ENCODE peak calls at places on chromosomes 11 and 22, in seven cellular contexts. One of them, this sample, is unnamed.

GRCh38 chr22:50001388-50002231 is 11.0 kb downstream of the IL17REL start:
- DNase-seq in prostate gland: no peak
- DNase-seq in AG09309: no peak
- DNase-seq in lower leg skin: no peak
- DNase-seq in fibroblast of lung: no peak
- DNase-seq in heart left ventricle: no peak
- DNase-seq in fibroblast of pulmonary artery: no peak
- DNase-seq in this sample: no peak

GRCh38 chr11:75814369-75814685 is 683 bp upstream of the UVRAG start:
- DNase-seq in prostate gland: no peak
- DNase-seq in fibroblast of pulmonary artery: no peak
- DNase-seq in lower leg skin: no peak
- DNase-seq in heart left ventricle: no peak
- DNase-seq in AG09309: no peak
- DNase-seq in fibroblast of lung: no peak
- DNase-seq in this sample: no peak

GRCh38 chr11:18614667-18615066 is 15.1 kb downstream of the MISFA start:
- DNase-seq in heart left ventricle: no peak
- DNase-seq in fibroblast of lung: no peak
- DNase-seq in fibroblast of pulmonary artery: no peak
- DNase-seq in AG09309: no peak
- DNase-seq in prostate gland: no peak
- DNase-seq in lower leg skin: no peak
- DNase-seq in this sample: no peak

GRCh38 chr11:63918576-63919171 is 1.7 kb upstream of the RCOR2 start:
- DNase-seq in AG09309: no peak
- DNase-seq in fibroblast of pulmonary artery: no peak
- DNase-seq in prostate gland: no peak
- DNase-seq in fibroblast of lung: no peak
- DNase-seq in heart left ventricle: no peak
- DNase-seq in lower leg skin: no peak
- DNase-seq in this sample: no peak

GRCh38 chr11:47998733-47999359 is 18.5 kb downstream of the PTPRJ start:
- DNase-seq in fibroblast of lung: peak
- DNase-seq in prostate gland: peak
- DNase-seq in lower leg skin: no peak
- DNase-seq in AG09309: no peak
- DNase-seq in fibroblast of pulmonary artery: no peak
- DNase-seq in heart left ventricle: no peak
- DNase-seq in this sample: peak

GRCh38 chr11:73393011-73393380 is 16.8 kb downstream of the RELT start:
- DNase-seq in AG09309: no peak
- DNase-seq in heart left ventricle: no peak
- DNase-seq in prostate gland: no peak
- DNase-seq in lower leg skin: no peak
- DNase-seq in fibroblast of lung: no peak
- DNase-seq in fibroblast of pulmonary artery: no peak
- DNase-seq in this sample: no peak

GRCh38 chr11:46693597-46694012 is 6.8 kb downstream of the ARHGAP1 start:
- DNase-seq in lower leg skin: no peak
- DNase-seq in heart left ventricle: no peak
- DNase-seq in fibroblast of pulmonary artery: no peak
- DNase-seq in prostate gland: no peak
- DNase-seq in fibroblast of lung: peak
- DNase-seq in AG09309: peak
- DNase-seq in this sample: peak

GRCh38 chr11:33500865-33501479 is 199.7 kb downstream of the C11orf91 start:
- DNase-seq in heart left ventricle: peak
- DNase-seq in prostate gland: no peak
- DNase-seq in fibroblast of lung: peak
- DNase-seq in AG09309: no peak
- DNase-seq in fibroblast of pulmonary artery: peak
- DNase-seq in lower leg skin: no peak
- DNase-seq in this sample: no peak

GRCh38 chr22:23749747-23750373 is 1.1 kb downstream of the ZNF70 start:
- DNase-seq in lower leg skin: no peak
- DNase-seq in fibroblast of lung: peak
- DNase-seq in heart left ventricle: no peak
- DNase-seq in AG09309: no peak
- DNase-seq in prostate gland: no peak
- DNase-seq in fibroblast of pulmonary artery: peak
- DNase-seq in this sample: no peak

GRCh38 chr11:8258289-8258688 is 5.4 kb downstream of the LMO1 start:
- DNase-seq in fibroblast of lung: peak
- DNase-seq in fibroblast of pulmonary artery: no peak
- DNase-seq in heart left ventricle: peak
- DNase-seq in AG09309: no peak
- DNase-seq in lower leg skin: no peak
- DNase-seq in prostate gland: no peak
- DNase-seq in this sample: no peak

GRCh38 chr11:79419120-79419519 is 21.7 kb downstream of the TENM4 start:
- DNase-seq in AG09309: no peak
- DNase-seq in prostate gland: no peak
- DNase-seq in fibroblast of lung: peak
- DNase-seq in lower leg skin: no peak
- DNase-seq in heart left ventricle: no peak
- DNase-seq in fibroblast of pulmonary artery: no peak
- DNase-seq in this sample: peak

DNA sequence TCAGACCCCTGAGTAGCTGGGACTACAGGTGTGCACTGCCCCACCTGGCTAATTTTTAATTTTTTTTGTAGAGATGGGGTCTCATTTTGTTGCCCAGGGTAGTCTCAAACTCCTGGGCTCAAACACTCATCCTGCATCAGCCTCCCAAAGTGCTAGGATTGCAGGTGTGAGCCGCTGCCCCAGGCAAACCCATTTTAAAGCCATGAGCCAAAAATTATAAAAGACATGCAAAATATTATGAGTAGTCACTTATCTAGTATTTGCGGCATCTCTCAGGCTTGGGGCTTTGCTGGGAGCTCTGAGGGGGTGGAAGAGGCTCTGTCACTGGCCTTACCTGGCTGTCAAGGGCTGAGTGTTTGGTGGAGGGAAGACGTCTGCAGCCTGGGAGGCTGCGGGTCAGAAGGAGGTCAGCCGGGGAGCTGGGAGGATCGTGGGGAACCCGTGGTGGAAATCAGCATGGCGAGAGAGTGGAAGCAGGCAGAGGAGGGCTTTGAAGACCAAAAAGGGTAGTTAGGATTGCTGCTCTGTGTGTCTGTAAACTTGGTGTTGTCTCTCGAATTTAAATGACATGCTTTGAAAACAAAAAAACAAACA is 69.1 kb upstream of the PARVG start:
- DNase-seq in fibroblast of pulmonary artery: no peak
- DNase-seq in AG09309: no peak
- DNase-seq in lower leg skin: no peak
- DNase-seq in fibroblast of lung: no peak
- DNase-seq in heart left ventricle: no peak
- DNase-seq in prostate gland: no peak
- DNase-seq in this sample: no peak
- TF ChIP-seq CTCF in fibroblast of pulmonary artery: no peak
- TF ChIP-seq CTCF in AG09309: no peak
- TF ChIP-seq CTCF in lower leg skin: no peak
- TF ChIP-seq CTCF in fibroblast of lung: no peak
- TF ChIP-seq CTCF in heart left ventricle: no peak
- TF ChIP-seq CTCF in prostate gland: no peak
- TF ChIP-seq CTCF in this sample: no peak

GRCh38 chr11:2988361-2988762 is 3.8 kb downstream of the NAP1L4 start:
- DNase-seq in lower leg skin: no peak
- DNase-seq in fibroblast of pulmonary artery: no peak
- DNase-seq in fibroblast of lung: peak
- DNase-seq in AG09309: no peak
- DNase-seq in prostate gland: no peak
- DNase-seq in heart left ventricle: no peak
- DNase-seq in this sample: no peak

GRCh38 chr11:2987881-2988280 is 4.2 kb downstream of the NAP1L4 start:
- DNase-seq in fibroblast of pulmonary artery: no peak
- DNase-seq in fibroblast of lung: peak
- DNase-seq in lower leg skin: no peak
- DNase-seq in AG09309: no peak
- DNase-seq in heart left ventricle: no peak
- DNase-seq in prostate gland: no peak
- DNase-seq in this sample: no peak

GRCh38 chr11:2990617-2991476 is 1.3 kb downstream of the NAP1L4 start:
- DNase-seq in prostate gland: no peak
- DNase-seq in fibroblast of lung: peak
- DNase-seq in AG09309: no peak
- DNase-seq in fibroblast of pulmonary artery: no peak
- DNase-seq in heart left ventricle: no peak
- DNase-seq in lower leg skin: no peak
- DNase-seq in this sample: no peak

GRCh38 chr11:2989551-2989950 is 2.6 kb downstream of the NAP1L4 start:
- DNase-seq in fibroblast of pulmonary artery: no peak
- DNase-seq in prostate gland: no peak
- DNase-seq in AG09309: no peak
- DNase-seq in lower leg skin: no peak
- DNase-seq in heart left ventricle: no peak
- DNase-seq in fibroblast of lung: no peak
- DNase-seq in this sample: no peak

DNA sequence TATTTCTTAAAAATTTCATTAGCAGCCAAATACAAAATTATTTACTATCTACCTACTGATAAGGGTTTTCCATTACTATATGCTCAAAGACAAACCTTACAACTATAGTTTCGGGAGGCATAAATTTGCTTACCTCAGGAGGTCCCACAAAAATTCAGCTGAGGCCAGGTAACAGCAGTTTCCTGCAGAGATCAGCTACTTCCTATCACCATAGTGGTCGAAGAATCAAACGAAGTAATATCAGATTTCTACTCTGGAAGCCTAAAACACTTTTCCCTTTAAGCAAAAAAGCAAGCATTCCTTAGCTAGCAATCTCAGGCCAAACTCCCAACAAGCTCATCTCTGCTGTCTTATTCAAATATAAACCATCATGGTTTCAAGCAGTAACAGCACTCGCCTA is 3.1 kb downstream of the NAP1L4 start:
- DNase-seq in heart left ventricle: no peak
- DNase-seq in prostate gland: no peak
- DNase-seq in lower leg skin: no peak
- DNase-seq in AG09309: no peak
- DNase-seq in fibroblast of lung: peak
- DNase-seq in fibroblast of pulmonary artery: no peak
- DNase-seq in this sample: no peak
- H3K4me3 ChIP-seq in heart left ventricle: peak
- H3K4me3 ChIP-seq in prostate gland: peak
- H3K4me3 ChIP-seq in lower leg skin: no peak
- H3K4me3 ChIP-seq in AG09309: no peak
- H3K4me3 ChIP-seq in fibroblast of lung: peak
- H3K4me3 ChIP-seq in fibroblast of pulmonary artery: peak
- H3K4me3 ChIP-seq in this sample: peak

GRCh38 chr11:11148104-11148509 is 204.9 kb downstream of the CSNK2A3 start:
- DNase-seq in prostate gland: peak
- DNase-seq in lower leg skin: peak
- DNase-seq in fibroblast of pulmonary artery: peak
- DNase-seq in AG09309: peak
- DNase-seq in fibroblast of lung: peak
- DNase-seq in heart left ventricle: peak
- DNase-seq in this sample: peak
- TF ChIP-seq CTCF in prostate gland: no peak
- TF ChIP-seq CTCF in lower leg skin: no peak
- TF ChIP-seq CTCF in fibroblast of pulmonary artery: peak
- TF ChIP-seq CTCF in AG09309: peak
- TF ChIP-seq CTCF in fibroblast of lung: peak
- TF ChIP-seq CTCF in heart left ventricle: peak
- TF ChIP-seq CTCF in this sample: peak

DNA sequence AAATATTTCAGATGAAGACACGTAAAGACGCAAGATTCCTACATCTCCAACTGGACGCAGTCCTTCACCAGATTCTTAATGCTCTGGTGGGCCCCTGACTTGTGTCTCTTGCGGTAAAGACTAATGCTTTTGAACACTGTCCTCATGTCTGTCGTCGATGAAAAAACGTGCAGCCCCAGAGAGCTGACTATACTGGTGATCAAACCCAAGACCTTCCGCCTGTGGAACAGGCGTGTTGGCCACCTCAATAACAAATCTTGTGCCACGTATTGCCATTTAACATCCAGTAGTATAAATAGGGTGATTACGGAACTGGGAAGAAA is 45.5 kb downstream of the OR4D9 start:
- DNase-seq in lower leg skin: no peak
- DNase-seq in AG09309: no peak
- DNase-seq in fibroblast of lung: peak
- DNase-seq in heart left ventricle: no peak
- DNase-seq in fibroblast of pulmonary artery: no peak
- DNase-seq in prostate gland: no peak
- DNase-seq in this sample: no peak
- H3K4me3 ChIP-seq in lower leg skin: no peak
- H3K4me3 ChIP-seq in AG09309: peak
- H3K4me3 ChIP-seq in fibroblast of lung: peak
- H3K4me3 ChIP-seq in heart left ventricle: peak
- H3K4me3 ChIP-seq in fibroblast of pulmonary artery: no peak
- H3K4me3 ChIP-seq in prostate gland: no peak
- H3K4me3 ChIP-seq in this sample: peak

GRCh38 chr22:29359469-29359868 is 28.9 kb downstream of the AP1B1 start:
- DNase-seq in fibroblast of lung: peak
- DNase-seq in fibroblast of pulmonary artery: peak
- DNase-seq in AG09309: no peak
- DNase-seq in heart left ventricle: peak
- DNase-seq in lower leg skin: no peak
- DNase-seq in prostate gland: peak
- DNase-seq in this sample: no peak
- TF ChIP-seq CTCF in fibroblast of lung: peak
- TF ChIP-seq CTCF in fibroblast of pulmonary artery: peak
- TF ChIP-seq CTCF in AG09309: peak
- TF ChIP-seq CTCF in heart left ventricle: peak
- TF ChIP-seq CTCF in lower leg skin: no peak
- TF ChIP-seq CTCF in prostate gland: peak
- TF ChIP-seq CTCF in this sample: peak

GRCh38 chr11:5226732-5227327 is at the start of gene HBB:
- DNase-seq in prostate gland: no peak
- DNase-seq in heart left ventricle: no peak
- DNase-seq in lower leg skin: no peak
- DNase-seq in AG09309: no peak
- DNase-seq in fibroblast of lung: no peak
- DNase-seq in fibroblast of pulmonary artery: no peak
- DNase-seq in this sample: no peak
- H3K4me3 ChIP-seq in prostate gland: no peak
- H3K4me3 ChIP-seq in heart left ventricle: no peak
- H3K4me3 ChIP-seq in lower leg skin: no peak
- H3K4me3 ChIP-seq in AG09309: no peak
- H3K4me3 ChIP-seq in fibroblast of lung: no peak
- H3K4me3 ChIP-seq in fibroblast of pulmonary artery: no peak
- H3K4me3 ChIP-seq in this sample: no peak

GRCh38 chr11:65851083-65851579 is 6.8 kb downstream of the CFL1 start:
- DNase-seq in AG09309: no peak
- DNase-seq in heart left ventricle: no peak
- DNase-seq in fibroblast of pulmonary artery: no peak
- DNase-seq in lower leg skin: no peak
- DNase-seq in prostate gland: no peak
- DNase-seq in fibroblast of lung: no peak
- DNase-seq in this sample: no peak
- TF ChIP-seq CTCF in AG09309: peak
- TF ChIP-seq CTCF in heart left ventricle: no peak
- TF ChIP-seq CTCF in fibroblast of pulmonary artery: peak
- TF ChIP-seq CTCF in lower leg skin: no peak
- TF ChIP-seq CTCF in prostate gland: no peak
- TF ChIP-seq CTCF in fibroblast of lung: peak
- TF ChIP-seq CTCF in this sample: peak

GRCh38 chr22:22098457-22099193 is 116.0 kb upstream of the TOP3B start:
- DNase-seq in prostate gland: no peak
- DNase-seq in lower leg skin: no peak
- DNase-seq in fibroblast of lung: no peak
- DNase-seq in heart left ventricle: no peak
- DNase-seq in AG09309: no peak
- DNase-seq in fibroblast of pulmonary artery: no peak
- DNase-seq in this sample: no peak
- H3K4me3 ChIP-seq in prostate gland: no peak
- H3K4me3 ChIP-seq in lower leg skin: no peak
- H3K4me3 ChIP-seq in fibroblast of lung: no peak
- H3K4me3 ChIP-seq in heart left ventricle: no peak
- H3K4me3 ChIP-seq in AG09309: no peak
- H3K4me3 ChIP-seq in fibroblast of pulmonary artery: no peak
- H3K4me3 ChIP-seq in this sample: no peak

GRCh38 chr22:22125579-22126468 is 118.8 kb upstream of the VPREB1 start:
- DNase-seq in lower leg skin: no peak
- DNase-seq in AG09309: no peak
- DNase-seq in fibroblast of lung: no peak
- DNase-seq in prostate gland: no peak
- DNase-seq in fibroblast of pulmonary artery: no peak
- DNase-seq in heart left ventricle: no peak
- DNase-seq in this sample: no peak
- TF ChIP-seq CTCF in lower leg skin: no peak
- TF ChIP-seq CTCF in AG09309: no peak
- TF ChIP-seq CTCF in fibroblast of lung: no peak
- TF ChIP-seq CTCF in prostate gland: no peak
- TF ChIP-seq CTCF in fibroblast of pulmonary artery: no peak
- TF ChIP-seq CTCF in heart left ventricle: no peak
- TF ChIP-seq CTCF in this sample: no peak